ENCODE peak calls at places on chromosomes 6 and 20, in six cellular contexts. One of them, this sample, is unnamed.

GRCh38 chr20:35871311-35871771 is 83.0 kb downstream of the SCAND1 start:
- DNase-seq in pancreas: no peak
- DNase-seq in stomach: peak
- DNase-seq in heart right ventricle: peak
- DNase-seq in transverse colon: peak
- DNase-seq in tibial nerve: peak
- DNase-seq in this sample: no peak

GRCh38 chr6:36196049-36196879 is at the start of gene BRPF3:
- DNase-seq in stomach: peak
- DNase-seq in heart right ventricle: peak
- DNase-seq in pancreas: peak
- DNase-seq in tibial nerve: peak
- DNase-seq in transverse colon: peak
- DNase-seq in this sample: peak

GRCh38 chr20:25309395-25310267 is 61.7 kb downstream of the PYGB start:
- DNase-seq in transverse colon: peak
- DNase-seq in pancreas: no peak
- DNase-seq in stomach: peak
- DNase-seq in heart right ventricle: no peak
- DNase-seq in tibial nerve: peak
- DNase-seq in this sample: no peak

GRCh38 chr20:51500311-51500710 is 42.2 kb downstream of the NFATC2 start:
- DNase-seq in tibial nerve: no peak
- DNase-seq in transverse colon: no peak
- DNase-seq in pancreas: no peak
- DNase-seq in heart right ventricle: no peak
- DNase-seq in stomach: no peak
- DNase-seq in this sample: no peak

GRCh38 chr20:10427060-10427692 is 6.8 kb downstream of the MKKS start:
- DNase-seq in pancreas: peak
- DNase-seq in stomach: peak
- DNase-seq in tibial nerve: no peak
- DNase-seq in heart right ventricle: peak
- DNase-seq in transverse colon: peak
- DNase-seq in this sample: peak

GRCh38 chr6:41503841-41504525 is 42.2 kb upstream of the FOXP4 start:
- DNase-seq in stomach: no peak
- DNase-seq in pancreas: no peak
- DNase-seq in tibial nerve: no peak
- DNase-seq in heart right ventricle: no peak
- DNase-seq in transverse colon: no peak
- DNase-seq in this sample: no peak

GRCh38 chr6:157253017-157253416 is 70.3 kb downstream of the TMEM242 start:
- DNase-seq in tibial nerve: no peak
- DNase-seq in stomach: peak
- DNase-seq in heart right ventricle: no peak
- DNase-seq in transverse colon: no peak
- DNase-seq in pancreas: no peak
- DNase-seq in this sample: no peak

GRCh38 chr20:49724637-49725606 is 11.2 kb upstream of the B4GALT5 start:
- DNase-seq in pancreas: peak
- DNase-seq in tibial nerve: peak
- DNase-seq in heart right ventricle: peak
- DNase-seq in transverse colon: no peak
- DNase-seq in stomach: no peak
- DNase-seq in this sample: peak

GRCh38 chr6:107697682-107698081 is 126.4 kb downstream of the SCML4 start:
- DNase-seq in pancreas: no peak
- DNase-seq in heart right ventricle: no peak
- DNase-seq in stomach: no peak
- DNase-seq in transverse colon: no peak
- DNase-seq in tibial nerve: no peak
- DNase-seq in this sample: no peak

GRCh38 chr6:87407896-87408720 is at the start of gene CFAP206:
- DNase-seq in tibial nerve: peak
- DNase-seq in transverse colon: peak
- DNase-seq in stomach: peak
- DNase-seq in heart right ventricle: peak
- DNase-seq in pancreas: peak
- DNase-seq in this sample: peak
- TF ChIP-seq CTCF in tibial nerve: no peak
- TF ChIP-seq CTCF in transverse colon: no peak
- TF ChIP-seq CTCF in stomach: no peak
- TF ChIP-seq CTCF in heart right ventricle: no peak
- TF ChIP-seq CTCF in pancreas: no peak
- TF ChIP-seq CTCF in this sample: peak

GRCh38 chr20:62553136-62553837 is 77.5 kb upstream of the GATA5 start:
- DNase-seq in tibial nerve: no peak
- DNase-seq in stomach: no peak
- DNase-seq in transverse colon: no peak
- DNase-seq in pancreas: no peak
- DNase-seq in heart right ventricle: no peak
- DNase-seq in this sample: no peak

GRCh38 chr20:62555642-62556420 is 80.0 kb upstream of the GATA5 start:
- DNase-seq in heart right ventricle: no peak
- DNase-seq in transverse colon: no peak
- DNase-seq in stomach: no peak
- DNase-seq in pancreas: no peak
- DNase-seq in tibial nerve: no peak
- DNase-seq in this sample: no peak

GRCh38 chr20:62553838-62554161 is 78.0 kb upstream of the GATA5 start:
- DNase-seq in transverse colon: no peak
- DNase-seq in stomach: no peak
- DNase-seq in heart right ventricle: no peak
- DNase-seq in pancreas: no peak
- DNase-seq in tibial nerve: no peak
- DNase-seq in this sample: no peak

GRCh38 chr20:62554214-62554897 is 78.6 kb upstream of the GATA5 start:
- DNase-seq in transverse colon: no peak
- DNase-seq in pancreas: no peak
- DNase-seq in stomach: no peak
- DNase-seq in heart right ventricle: no peak
- DNase-seq in tibial nerve: no peak
- DNase-seq in this sample: no peak

DNA sequence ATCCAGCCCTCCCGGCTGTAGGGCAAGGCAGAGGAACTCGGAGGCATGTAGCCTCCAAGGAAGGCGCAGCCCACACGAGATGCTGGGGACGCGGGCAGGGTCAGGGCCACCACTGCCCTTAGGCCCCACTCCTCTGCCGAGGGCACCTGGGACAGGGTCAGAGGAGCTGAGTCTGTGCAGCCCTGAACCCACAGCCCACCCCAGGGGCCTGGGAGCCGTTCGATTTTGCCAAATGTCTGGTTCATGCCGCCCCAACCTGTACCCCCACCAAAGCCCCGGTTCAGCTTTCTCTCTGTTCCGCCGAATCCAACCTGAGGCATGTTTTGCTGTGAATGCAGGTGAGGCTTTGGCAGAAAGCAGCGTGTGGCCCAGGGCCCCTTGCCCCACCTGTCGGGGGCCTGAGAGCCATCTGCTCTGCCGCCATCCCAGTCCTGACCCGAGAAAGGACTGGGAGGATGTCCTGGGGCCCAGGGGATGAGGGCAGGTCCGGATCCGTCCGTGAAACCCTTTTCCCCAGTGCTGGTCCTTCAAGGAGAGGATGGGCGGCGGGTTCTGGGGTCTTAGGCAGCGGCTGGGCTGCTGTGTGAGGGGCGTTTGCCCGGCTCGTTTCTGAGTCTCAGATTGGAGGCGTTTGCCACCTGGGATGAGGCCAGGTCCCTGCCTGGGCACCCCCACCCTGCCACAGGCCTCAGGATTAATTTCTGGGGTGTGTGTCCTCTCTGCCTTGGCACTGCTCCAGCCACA is 79.3 kb upstream of the GATA5 start:
- DNase-seq in tibial nerve: no peak
- DNase-seq in pancreas: no peak
- DNase-seq in stomach: no peak
- DNase-seq in heart right ventricle: no peak
- DNase-seq in transverse colon: no peak
- DNase-seq in this sample: no peak
- H3K4me3 ChIP-seq in tibial nerve: no peak
- H3K4me3 ChIP-seq in pancreas: no peak
- H3K4me3 ChIP-seq in stomach: no peak
- H3K4me3 ChIP-seq in heart right ventricle: peak
- H3K4me3 ChIP-seq in transverse colon: no peak
- H3K4me3 ChIP-seq in this sample: peak

DNA sequence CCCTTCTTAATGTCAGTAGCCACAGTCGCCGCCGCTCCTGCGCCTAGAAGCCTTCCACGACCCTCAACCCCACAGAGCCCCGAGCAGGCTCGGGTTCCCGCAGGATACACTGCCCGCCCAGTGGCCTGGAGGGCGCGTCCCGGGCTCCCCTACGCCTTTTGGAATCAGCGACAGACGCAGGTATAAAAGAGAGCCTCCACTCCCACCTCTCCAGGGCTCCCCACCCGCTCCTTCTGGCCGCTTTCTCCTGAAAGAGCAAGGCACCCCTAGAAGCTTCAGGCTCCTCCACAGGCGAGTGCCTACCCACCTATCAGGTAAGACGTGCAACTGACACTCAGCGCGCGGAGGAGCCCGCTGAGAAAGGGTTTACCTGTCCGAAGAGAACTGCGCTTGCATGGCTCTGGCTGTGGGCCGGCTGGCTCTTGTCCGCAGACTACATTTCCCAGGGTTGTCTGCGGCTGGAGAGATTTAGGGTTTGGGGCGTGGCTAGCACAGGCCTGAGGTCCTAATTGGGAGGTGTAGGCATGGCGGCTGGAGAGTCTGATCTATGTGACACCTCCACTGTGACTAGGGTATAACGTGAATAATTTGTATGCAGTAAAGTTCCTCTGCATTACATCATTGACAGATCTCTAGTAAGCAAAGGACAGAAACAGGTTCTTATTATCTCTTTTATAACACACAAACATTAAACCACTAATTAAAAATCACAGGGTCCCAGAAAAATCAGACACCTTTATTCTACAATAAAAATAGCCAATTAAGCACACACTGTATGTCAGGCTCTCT is 13.5 kb upstream of the ZNF391 start:
- DNase-seq in heart right ventricle: peak
- DNase-seq in pancreas: peak
- DNase-seq in tibial nerve: peak
- DNase-seq in transverse colon: peak
- DNase-seq in stomach: peak
- DNase-seq in this sample: peak
- TF ChIP-seq CTCF in heart right ventricle: no peak
- TF ChIP-seq CTCF in pancreas: no peak
- TF ChIP-seq CTCF in tibial nerve: no peak
- TF ChIP-seq CTCF in transverse colon: no peak
- TF ChIP-seq CTCF in stomach: no peak
- TF ChIP-seq CTCF in this sample: no peak

GRCh38 chr20:21050710-21051109 is 55.4 kb downstream of the LINC00237 start:
- DNase-seq in tibial nerve: no peak
- DNase-seq in pancreas: no peak
- DNase-seq in transverse colon: no peak
- DNase-seq in stomach: no peak
- DNase-seq in heart right ventricle: no peak
- DNase-seq in this sample: no peak

GRCh38 chr20:21053002-21053762 is 53.0 kb downstream of the LINC00237 start:
- DNase-seq in stomach: no peak
- DNase-seq in tibial nerve: no peak
- DNase-seq in pancreas: no peak
- DNase-seq in transverse colon: no peak
- DNase-seq in heart right ventricle: no peak
- DNase-seq in this sample: no peak

GRCh38 chr20:21052241-21052640 is 53.9 kb downstream of the LINC00237 start:
- DNase-seq in tibial nerve: no peak
- DNase-seq in pancreas: no peak
- DNase-seq in stomach: no peak
- DNase-seq in transverse colon: no peak
- DNase-seq in heart right ventricle: no peak
- DNase-seq in this sample: no peak

GRCh38 chr20:21048841-21049273 is 57.3 kb downstream of the LINC00237 start:
- DNase-seq in heart right ventricle: no peak
- DNase-seq in transverse colon: peak
- DNase-seq in stomach: peak
- DNase-seq in pancreas: peak
- DNase-seq in tibial nerve: no peak
- DNase-seq in this sample: peak

DNA sequence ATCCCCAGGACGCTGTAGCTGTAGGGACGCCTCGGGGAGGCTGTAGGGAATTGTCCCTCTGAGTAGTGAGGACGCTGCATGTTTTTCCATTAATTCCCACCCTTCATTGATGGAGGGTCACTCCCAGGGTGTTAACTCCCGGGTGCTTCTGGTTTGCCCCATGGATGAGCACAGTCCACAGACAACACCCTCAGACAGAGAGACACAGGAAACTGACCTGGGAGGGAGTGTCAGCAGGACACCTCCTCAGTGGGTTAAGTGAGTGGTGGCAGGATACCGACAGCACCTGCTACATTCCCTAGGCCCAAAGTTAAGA is 53.5 kb downstream of the LINC00237 start:
- DNase-seq in stomach: no peak
- DNase-seq in heart right ventricle: no peak
- DNase-seq in tibial nerve: no peak
- DNase-seq in transverse colon: no peak
- DNase-seq in pancreas: no peak
- DNase-seq in this sample: no peak
- H3K4me3 ChIP-seq in stomach: no peak
- H3K4me3 ChIP-seq in heart right ventricle: no peak
- H3K4me3 ChIP-seq in tibial nerve: no peak
- H3K4me3 ChIP-seq in transverse colon: no peak
- H3K4me3 ChIP-seq in pancreas: no peak
- H3K4me3 ChIP-seq in this sample: no peak

GRCh38 chr20:14950633-14951032 is 613.2 kb upstream of the FLRT3 start:
- DNase-seq in heart right ventricle: no peak
- DNase-seq in tibial nerve: no peak
- DNase-seq in stomach: no peak
- DNase-seq in pancreas: no peak
- DNase-seq in transverse colon: no peak
- DNase-seq in this sample: no peak

GRCh38 chr20:14951105-14951504 is 613.7 kb upstream of the FLRT3 start:
- DNase-seq in heart right ventricle: no peak
- DNase-seq in stomach: no peak
- DNase-seq in pancreas: no peak
- DNase-seq in transverse colon: no peak
- DNase-seq in tibial nerve: no peak
- DNase-seq in this sample: no peak

GRCh38 chr20:14951707-14952106 is 614.3 kb upstream of the FLRT3 start:
- DNase-seq in pancreas: no peak
- DNase-seq in transverse colon: no peak
- DNase-seq in heart right ventricle: no peak
- DNase-seq in stomach: no peak
- DNase-seq in tibial nerve: no peak
- DNase-seq in this sample: no peak

GRCh38 chr20:14947536-14947935 is 610.1 kb upstream of the FLRT3 start:
- DNase-seq in stomach: no peak
- DNase-seq in transverse colon: no peak
- DNase-seq in pancreas: no peak
- DNase-seq in heart right ventricle: no peak
- DNase-seq in tibial nerve: no peak
- DNase-seq in this sample: no peak

GRCh38 chr20:14948416-14948815 is 611.0 kb upstream of the FLRT3 start:
- DNase-seq in tibial nerve: no peak
- DNase-seq in heart right ventricle: no peak
- DNase-seq in stomach: no peak
- DNase-seq in pancreas: no peak
- DNase-seq in transverse colon: no peak
- DNase-seq in this sample: no peak
- TF ChIP-seq CTCF in tibial nerve: no peak
- TF ChIP-seq CTCF in heart right ventricle: no peak
- TF ChIP-seq CTCF in stomach: no peak
- TF ChIP-seq CTCF in pancreas: no peak
- TF ChIP-seq CTCF in transverse colon: peak
- TF ChIP-seq CTCF in this sample: no peak

GRCh38 chr20:4091332-4092135 is 76.2 kb upstream of the RNF24 start:
- DNase-seq in transverse colon: peak
- DNase-seq in pancreas: peak
- DNase-seq in tibial nerve: peak
- DNase-seq in stomach: peak
- DNase-seq in heart right ventricle: peak
- DNase-seq in this sample: peak
- H3K4me3 ChIP-seq in transverse colon: no peak
- H3K4me3 ChIP-seq in pancreas: no peak
- H3K4me3 ChIP-seq in tibial nerve: no peak
- H3K4me3 ChIP-seq in stomach: no peak
- H3K4me3 ChIP-seq in heart right ventricle: no peak
- H3K4me3 ChIP-seq in this sample: no peak

This sample was measured in psoas muscle.